ENCODE peak calls at places on chromosome 12, in seven cellular contexts. One of them, this sample, is unnamed.

GRCh38 chr12:67436230-67436629 is 167.1 kb downstream of the CAND1 start:
- DNase-seq in heart right ventricle: no peak
- DNase-seq in tibial artery: no peak
- DNase-seq in left ventricle myocardium inferior: no peak
- DNase-seq in HCT116: no peak
- DNase-seq in Peyer's patch: no peak
- DNase-seq in BE2C: no peak
- DNase-seq in this sample: no peak

GRCh38 chr12:116697305-116698130 is 40.4 kb downstream of the SPRING1 start:
- DNase-seq in heart right ventricle: peak
- DNase-seq in tibial artery: no peak
- DNase-seq in left ventricle myocardium inferior: peak
- DNase-seq in HCT116: peak
- DNase-seq in Peyer's patch: no peak
- DNase-seq in BE2C: peak
- DNase-seq in this sample: no peak

GRCh38 chr12:116609715-116610114 is 50.5 kb downstream of the MAP1LC3B2 start:
- DNase-seq in heart right ventricle: no peak
- DNase-seq in tibial artery: no peak
- DNase-seq in left ventricle myocardium inferior: no peak
- DNase-seq in HCT116: no peak
- DNase-seq in Peyer's patch: no peak
- DNase-seq in BE2C: peak
- DNase-seq in this sample: peak

GRCh38 chr12:57756406-57757341 is 1.8 kb downstream of the MARCHF9 start:
- DNase-seq in heart right ventricle: peak
- DNase-seq in tibial artery: no peak
- DNase-seq in left ventricle myocardium inferior: peak
- DNase-seq in HCT116: no peak
- DNase-seq in Peyer's patch: peak
- DNase-seq in BE2C: peak
- DNase-seq in this sample: peak

GRCh38 chr12:104175726-104176247 is 37.8 kb upstream of the NFYB start:
- DNase-seq in heart right ventricle: no peak
- DNase-seq in tibial artery: no peak
- DNase-seq in left ventricle myocardium inferior: no peak
- DNase-seq in HCT116: no peak
- DNase-seq in Peyer's patch: no peak
- DNase-seq in BE2C: no peak
- DNase-seq in this sample: no peak

GRCh38 chr12:126469211-126469610 is 1404.0 kb downstream of the AACS start:
- DNase-seq in heart right ventricle: no peak
- DNase-seq in tibial artery: no peak
- DNase-seq in left ventricle myocardium inferior: no peak
- DNase-seq in HCT116: no peak
- DNase-seq in Peyer's patch: no peak
- DNase-seq in BE2C: no peak
- DNase-seq in this sample: no peak

GRCh38 chr12:78799679-78800078 is 64.9 kb upstream of the SYT1 start:
- DNase-seq in heart right ventricle: no peak
- DNase-seq in tibial artery: no peak
- DNase-seq in left ventricle myocardium inferior: no peak
- DNase-seq in HCT116: no peak
- DNase-seq in Peyer's patch: no peak
- DNase-seq in BE2C: peak
- DNase-seq in this sample: no peak

GRCh38 chr12:19021646-19022045 is 107.9 kb upstream of the PLEKHA5 start:
- DNase-seq in heart right ventricle: no peak
- DNase-seq in tibial artery: no peak
- DNase-seq in left ventricle myocardium inferior: no peak
- DNase-seq in HCT116: no peak
- DNase-seq in Peyer's patch: no peak
- DNase-seq in BE2C: no peak
- DNase-seq in this sample: no peak

GRCh38 chr12:78402366-78403134 is 462.0 kb upstream of the SYT1 start:
- DNase-seq in heart right ventricle: no peak
- DNase-seq in tibial artery: no peak
- DNase-seq in left ventricle myocardium inferior: no peak
- DNase-seq in HCT116: no peak
- DNase-seq in Peyer's patch: no peak
- DNase-seq in BE2C: peak
- DNase-seq in this sample: no peak

GRCh38 chr12:22046968-22047390 is 961 bp downstream of the CMAS start:
- DNase-seq in heart right ventricle: no peak
- DNase-seq in tibial artery: no peak
- DNase-seq in left ventricle myocardium inferior: no peak
- DNase-seq in HCT116: no peak
- DNase-seq in Peyer's patch: no peak
- DNase-seq in BE2C: no peak
- DNase-seq in this sample: peak

GRCh38 chr12:22047495-22047894 is 1.5 kb downstream of the CMAS start:
- DNase-seq in heart right ventricle: no peak
- DNase-seq in tibial artery: no peak
- DNase-seq in left ventricle myocardium inferior: no peak
- DNase-seq in HCT116: no peak
- DNase-seq in Peyer's patch: no peak
- DNase-seq in BE2C: no peak
- DNase-seq in this sample: no peak

GRCh38 chr12:22050078-22050477 is 4.1 kb downstream of the CMAS start:
- DNase-seq in heart right ventricle: no peak
- DNase-seq in tibial artery: no peak
- DNase-seq in left ventricle myocardium inferior: no peak
- DNase-seq in HCT116: no peak
- DNase-seq in Peyer's patch: no peak
- DNase-seq in BE2C: no peak
- DNase-seq in this sample: no peak

GRCh38 chr12:22046090-22046967 is at the start of gene CMAS:
- DNase-seq in heart right ventricle: peak
- DNase-seq in tibial artery: peak
- DNase-seq in left ventricle myocardium inferior: peak
- DNase-seq in HCT116: peak
- DNase-seq in Peyer's patch: peak
- DNase-seq in BE2C: peak
- DNase-seq in this sample: peak

DNA sequence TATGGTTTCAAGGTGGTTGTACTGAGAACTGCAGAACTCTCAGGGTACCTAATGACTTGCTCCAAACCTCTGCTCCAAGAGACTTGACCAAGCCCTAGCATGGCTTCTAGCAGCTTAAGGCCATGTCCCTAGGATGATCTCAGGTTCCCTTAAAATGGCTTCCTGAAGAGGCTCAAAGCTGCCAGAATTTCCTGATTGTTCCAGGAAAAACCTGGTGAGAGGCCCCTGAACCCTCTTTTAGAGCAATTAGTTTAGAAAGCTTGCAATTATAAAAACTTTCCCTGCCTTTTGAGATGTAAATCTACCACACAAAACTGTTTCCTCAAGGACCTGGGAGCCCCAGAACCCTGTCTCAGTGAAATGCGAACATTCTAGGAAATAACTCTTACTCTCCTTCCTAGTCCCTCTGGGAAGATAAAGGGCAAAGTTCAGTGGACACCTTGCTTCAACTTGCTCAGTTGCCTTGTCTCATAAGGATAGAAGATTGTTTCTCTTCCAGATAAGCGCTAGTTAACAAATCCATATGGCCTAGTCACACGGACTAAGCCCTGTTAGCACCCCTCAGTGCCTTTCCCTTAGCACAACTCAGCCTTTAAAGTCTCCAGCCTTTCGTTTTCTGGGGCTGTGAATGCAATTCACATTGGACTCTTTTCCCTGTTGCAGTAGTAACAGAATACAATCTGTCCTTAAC is 2.5 kb downstream of the CMAS start:
- DNase-seq in heart right ventricle: no peak
- DNase-seq in tibial artery: no peak
- DNase-seq in left ventricle myocardium inferior: no peak
- DNase-seq in HCT116: no peak
- DNase-seq in Peyer's patch: no peak
- DNase-seq in BE2C: no peak
- DNase-seq in this sample: no peak
- H3K4me3 ChIP-seq in heart right ventricle: no peak
- H3K4me3 ChIP-seq in tibial artery: no peak
- H3K4me3 ChIP-seq in left ventricle myocardium inferior: no peak
- H3K4me3 ChIP-seq in HCT116: no peak
- H3K4me3 ChIP-seq in Peyer's patch: no peak
- H3K4me3 ChIP-seq in BE2C: no peak
- H3K4me3 ChIP-seq in this sample: no peak

GRCh38 chr12:49880756-49881390 is 22.8 kb downstream of the FAIM2 start:
- DNase-seq in heart right ventricle: no peak
- DNase-seq in tibial artery: no peak
- DNase-seq in left ventricle myocardium inferior: no peak
- DNase-seq in HCT116: no peak
- DNase-seq in Peyer's patch: no peak
- DNase-seq in BE2C: no peak
- DNase-seq in this sample: no peak
- TF ChIP-seq CTCF in heart right ventricle: no peak
- TF ChIP-seq CTCF in tibial artery: no peak
- TF ChIP-seq CTCF in left ventricle myocardium inferior: no peak
- TF ChIP-seq CTCF in HCT116: no peak
- TF ChIP-seq CTCF in Peyer's patch: no peak
- TF ChIP-seq CTCF in BE2C: no peak
- TF ChIP-seq CTCF in this sample: no peak

GRCh38 chr12:52007158-52007921 is 594 bp downstream of the TAMALIN start:
- DNase-seq in heart right ventricle: peak
- DNase-seq in tibial artery: peak
- DNase-seq in left ventricle myocardium inferior: peak
- DNase-seq in HCT116: no peak
- DNase-seq in Peyer's patch: no peak
- DNase-seq in BE2C: no peak
- DNase-seq in this sample: peak

GRCh38 chr12:52007982-52008510 is 1.3 kb downstream of the TAMALIN start:
- DNase-seq in heart right ventricle: no peak
- DNase-seq in tibial artery: no peak
- DNase-seq in left ventricle myocardium inferior: no peak
- DNase-seq in HCT116: no peak
- DNase-seq in Peyer's patch: no peak
- DNase-seq in BE2C: no peak
- DNase-seq in this sample: no peak

GRCh38 chr12:52010152-52010622 is 3.4 kb downstream of the TAMALIN start:
- DNase-seq in heart right ventricle: peak
- DNase-seq in tibial artery: peak
- DNase-seq in left ventricle myocardium inferior: peak
- DNase-seq in HCT116: no peak
- DNase-seq in Peyer's patch: no peak
- DNase-seq in BE2C: peak
- DNase-seq in this sample: peak

GRCh38 chr12:52010692-52011601 is 4.2 kb downstream of the TAMALIN start:
- DNase-seq in heart right ventricle: no peak
- DNase-seq in tibial artery: no peak
- DNase-seq in left ventricle myocardium inferior: no peak
- DNase-seq in HCT116: no peak
- DNase-seq in Peyer's patch: no peak
- DNase-seq in BE2C: peak
- DNase-seq in this sample: no peak

DNA sequence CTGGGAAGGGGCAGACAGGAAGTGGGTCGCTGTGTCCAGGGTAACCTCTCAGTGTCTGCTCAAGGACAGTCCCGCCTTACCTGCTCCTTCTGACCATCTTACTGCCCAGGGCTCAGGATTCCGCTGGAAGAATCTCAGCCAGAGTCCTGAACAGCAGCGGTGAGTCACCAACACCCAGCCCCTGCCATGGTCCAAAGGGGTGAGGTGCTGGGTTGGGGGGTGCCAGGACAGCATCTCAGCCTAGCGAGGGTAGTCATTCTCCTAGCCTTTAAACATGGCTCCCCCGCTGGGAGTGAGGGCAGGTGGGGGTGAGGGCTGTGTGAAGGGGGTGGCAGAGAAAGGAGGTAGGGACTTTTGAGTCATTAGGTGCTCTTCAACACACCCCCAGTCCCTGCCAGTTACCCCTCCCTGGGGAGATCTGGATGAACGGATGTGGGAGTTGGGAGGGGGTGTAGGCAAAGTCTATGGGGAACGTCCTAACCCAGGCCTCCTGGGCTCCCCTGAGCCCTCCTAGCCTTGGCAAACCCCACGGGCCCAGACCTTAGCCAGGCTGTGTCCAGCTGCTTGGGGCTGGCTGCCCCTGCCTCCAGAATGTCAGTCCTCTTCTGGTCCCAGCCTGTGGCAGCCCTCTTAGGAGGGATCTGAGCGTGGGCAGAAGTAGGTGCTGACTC is 2.5 kb downstream of the TAMALIN start:
- DNase-seq in heart right ventricle: no peak
- DNase-seq in tibial artery: no peak
- DNase-seq in left ventricle myocardium inferior: no peak
- DNase-seq in HCT116: no peak
- DNase-seq in Peyer's patch: no peak
- DNase-seq in BE2C: no peak
- DNase-seq in this sample: no peak
- H3K4me3 ChIP-seq in heart right ventricle: peak
- H3K4me3 ChIP-seq in tibial artery: peak
- H3K4me3 ChIP-seq in left ventricle myocardium inferior: peak
- H3K4me3 ChIP-seq in HCT116: no peak
- H3K4me3 ChIP-seq in Peyer's patch: no peak
- H3K4me3 ChIP-seq in BE2C: no peak
- H3K4me3 ChIP-seq in this sample: peak

GRCh38 chr12:71521125-71521524 is 81.5 kb downstream of the LGR5 start:
- DNase-seq in heart right ventricle: no peak
- DNase-seq in tibial artery: no peak
- DNase-seq in left ventricle myocardium inferior: no peak
- DNase-seq in HCT116: no peak
- DNase-seq in Peyer's patch: no peak
- DNase-seq in BE2C: no peak
- DNase-seq in this sample: no peak

GRCh38 chr12:71517145-71517846 is 77.7 kb downstream of the LGR5 start:
- DNase-seq in heart right ventricle: no peak
- DNase-seq in tibial artery: no peak
- DNase-seq in left ventricle myocardium inferior: no peak
- DNase-seq in HCT116: no peak
- DNase-seq in Peyer's patch: no peak
- DNase-seq in BE2C: no peak
- DNase-seq in this sample: no peak
- TF ChIP-seq CTCF in heart right ventricle: no peak
- TF ChIP-seq CTCF in tibial artery: no peak
- TF ChIP-seq CTCF in left ventricle myocardium inferior: no peak
- TF ChIP-seq CTCF in HCT116: no peak
- TF ChIP-seq CTCF in Peyer's patch: no peak
- TF ChIP-seq CTCF in BE2C: no peak
- TF ChIP-seq CTCF in this sample: no peak

DNA sequence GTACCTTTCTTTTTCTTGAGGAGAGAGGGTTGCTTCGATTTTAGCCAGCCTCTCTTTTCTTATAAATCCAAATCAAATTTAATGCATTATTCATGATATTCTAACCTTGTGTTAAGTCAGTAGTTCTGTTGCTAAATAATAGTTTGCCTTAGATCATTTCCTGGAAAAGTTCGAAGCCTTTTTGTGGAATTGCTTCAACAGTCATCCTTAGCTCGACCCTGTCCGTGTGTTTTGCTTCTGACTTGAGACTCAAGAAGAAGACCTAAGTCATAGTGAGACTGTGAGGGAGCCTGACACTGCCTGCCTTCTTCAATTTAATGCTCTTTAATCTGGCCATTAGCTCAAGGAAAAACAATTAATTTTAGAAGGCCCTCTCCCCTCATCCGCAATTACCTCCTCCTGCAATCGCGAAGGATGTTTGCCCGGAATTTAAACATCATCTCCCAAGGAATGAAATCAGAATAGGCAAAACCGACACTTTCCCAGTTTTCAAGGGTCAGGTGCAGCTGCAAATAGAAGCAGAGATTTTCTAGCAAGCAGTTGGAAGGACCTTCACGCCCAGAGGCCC is 453 bp upstream of the SLC4A8 start:
- DNase-seq in heart right ventricle: no peak
- DNase-seq in tibial artery: no peak
- DNase-seq in left ventricle myocardium inferior: no peak
- DNase-seq in HCT116: no peak
- DNase-seq in Peyer's patch: no peak
- DNase-seq in BE2C: no peak
- DNase-seq in this sample: no peak
- H3K4me3 ChIP-seq in heart right ventricle: peak
- H3K4me3 ChIP-seq in tibial artery: peak
- H3K4me3 ChIP-seq in left ventricle myocardium inferior: peak
- H3K4me3 ChIP-seq in HCT116: no peak
- H3K4me3 ChIP-seq in Peyer's patch: peak
- H3K4me3 ChIP-seq in BE2C: peak
- H3K4me3 ChIP-seq in this sample: peak

This sample was measured in fibroblast of pulmonary artery.